ENCODE peak calls at places on chromosomes 7 and 10, in seven cellular contexts. E is mesenchymal stem cell, B is IMR-90, X is mesendoderm, D is H1, R is H9, I is neuronal stem cell. C is an unnamed sample.

GRCh38 chr7:140060788-140061606 is 1.8 kb downstream of the PARP12 start:
- DNase-seq in D (peak; percentile 41), R (no peak), X (no peak), B (peak; percentile 75), E (peak; percentile 38), I (no peak), C (no peak)

GRCh38 chr7:96547371-96547811 is 162.3 kb downstream of the SEM1 start:
- DNase-seq in I (no peak), D (no peak), B (no peak), E (no peak), X (no peak), R (no peak), C (peak; percentile 71)

GRCh38 chr7:26213821-26214515 is 12.4 kb downstream of the CBX3 start:
- DNase-seq in R (no peak), I (no peak), E (no peak), D (no peak), X (no peak), B (no peak), C (no peak)

GRCh38 chr10:1057106-1057657 is 997 bp downstream of the WDR37 start:
- DNase-seq in E (peak; percentile 50), X (peak; percentile 35), I (no peak), D (no peak), R (no peak), B (no peak), C (no peak)

GRCh38 chr7:1741751-1742554 is 71.9 kb downstream of the ELFN1 start:
- DNase-seq in B (no peak), D (no peak), I (no peak), X (no peak), R (no peak), E (no peak), C (no peak)

GRCh38 chr7:88377421-88377820 is 70.7 kb upstream of the STEAP4 start:
- DNase-seq in D (no peak), X (peak; percentile 93), B (no peak), I (peak; percentile 3), R (peak; percentile 74), E (no peak), C (peak; percentile 70)

GRCh38 chr10:24952146-24952700 is at the start of gene PRTFDC1:
- DNase-seq in B (no peak), E (peak; percentile 39), R (peak; percentile 55), I (peak; percentile 48), X (peak; percentile 74), D (peak; percentile 83), C (no peak)

GRCh38 chr7:42226354-42226941 is 10.6 kb downstream of the GLI3 start:
- DNase-seq in E (no peak), I (no peak), R (no peak), D (no peak), X (peak; percentile 40), B (no peak), C (no peak)

GRCh38 chr10:63633677-63634487 is 112.7 kb downstream of the REEP3 start:
- DNase-seq in D (no peak), E (peak; percentile 48), B (peak; percentile 52), X (peak; percentile 74), R (no peak), I (no peak), C (peak; percentile 40)

GRCh38 chr7:7183833-7184463 is 1.6 kb downstream of the C1GALT1 start:
- DNase-seq in R (no peak), E (peak; percentile 14), B (no peak), D (no peak), I (no peak), X (no peak), C (no peak)

GRCh38 chr10:123741146-123741545 is 75.0 kb downstream of the GPR26 start:
- DNase-seq in D (no peak), R (no peak), B (no peak), X (no peak), E (no peak), I (no peak), C (peak; percentile 13)

GRCh38 chr7:149635561-149636329 is 137.6 kb downstream of the ZNF467 start:
- DNase-seq in E (no peak), D (peak; percentile 86), X (peak; percentile 94), B (no peak), I (no peak), R (peak; percentile 92), C (no peak)

GRCh38 chr7:111718886-111719285 is 156.6 kb upstream of the IMMP2L start:
- DNase-seq in D (no peak), B (no peak), R (no peak), E (no peak), X (no peak), I (no peak), C (no peak)

GRCh38 chr10:49115796-49116508 is 630 bp upstream of the VSTM4 start:
- DNase-seq in X (no peak), B (no peak), I (no peak), D (no peak), R (peak; percentile 36), E (no peak), C (no peak)

GRCh38 chr10:130455791-130456190 is 319.6 kb downstream of the GLRX3 start:
- DNase-seq in R (peak; percentile 4), I (no peak), B (no peak), E (no peak), X (no peak), D (peak; percentile 14), C (no peak)

GRCh38 chr7:112495820-112496462 is 15.2 kb downstream of the LSMEM1 start:
- DNase-seq in D (no peak), I (peak; percentile 31), E (peak; percentile 74), R (peak; percentile 60), B (peak; percentile 64), X (peak; percentile 84), C (peak; percentile 63)

DNA sequence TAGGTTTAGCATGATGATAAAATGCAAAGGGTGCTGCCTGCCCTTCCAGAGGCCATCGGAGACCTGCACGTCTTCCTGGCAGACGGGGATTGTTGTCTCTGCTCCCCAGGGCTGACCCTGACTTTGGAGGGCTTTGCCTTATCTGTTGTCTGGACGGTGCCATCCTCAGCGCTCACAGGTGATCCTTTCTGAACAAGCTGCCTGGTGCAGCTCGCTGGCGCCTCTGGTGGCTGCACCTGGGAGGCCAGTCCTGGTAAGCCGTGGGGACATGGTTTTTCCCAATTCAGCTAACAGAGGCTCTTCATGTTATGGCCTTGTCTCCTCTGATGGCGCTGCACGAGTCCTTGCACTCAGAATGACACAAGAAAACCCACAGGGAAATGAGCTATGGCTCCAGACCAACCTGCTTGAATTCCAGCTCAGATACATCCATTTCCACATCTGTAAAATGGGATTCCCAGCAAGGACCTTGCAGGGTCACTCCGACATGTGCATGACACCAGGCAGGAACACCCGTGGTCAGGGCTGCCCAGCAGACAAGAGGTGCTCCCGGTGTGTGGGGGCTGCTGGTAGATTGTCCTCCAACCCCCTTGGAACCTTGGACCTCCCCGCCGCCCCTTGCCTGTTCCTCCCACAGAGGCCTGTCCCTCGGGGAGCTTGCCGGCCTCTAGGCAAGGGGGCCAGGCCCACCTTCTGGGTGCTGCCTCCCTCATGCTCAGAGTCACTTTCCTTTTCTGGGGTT is 50.4 kb upstream of the SHH start:
- DNase-seq in X (no peak), I (no peak), E (no peak), R (peak; percentile 12), B (no peak), D (peak; percentile 48), C (no peak)
- H3K4me1 ChIP-seq in X (no peaks in the 10 kb centered on the region), I (no peaks in the 10 kb centered on the region), E (peaks cover 13% of the 10 kb centered on the region), R (no peaks in the 10 kb centered on the region), B (peaks cover 5% of the 10 kb centered on the region), D (no peaks in the 10 kb centered on the region), C (no peaks in the 10 kb centered on the region)

DNA sequence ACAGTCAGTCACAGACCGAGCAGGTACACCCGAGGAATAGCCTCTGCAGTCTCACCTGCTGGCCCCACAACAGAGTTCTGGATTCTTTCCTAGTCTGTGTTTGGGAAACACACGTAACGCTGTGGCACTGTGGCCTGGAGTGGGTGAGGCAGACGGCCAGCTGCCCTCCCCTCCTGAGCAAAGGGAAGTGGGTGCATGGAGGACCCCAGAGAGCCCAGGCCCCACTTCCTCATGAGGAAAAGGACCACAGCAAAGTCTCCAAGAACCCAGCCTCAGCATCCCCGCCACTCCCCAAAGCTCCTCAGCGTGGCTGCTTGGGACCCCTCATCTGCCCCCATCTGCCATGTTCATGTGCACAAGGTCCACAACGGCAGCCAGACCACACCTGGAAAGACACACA is 530.2 kb downstream of the PTPRN2 start:
- DNase-seq in B (no peak), D (no peak), I (no peak), E (no peak), R (no peak), X (no peak), C (no peak)
- H4K8ac ChIP-seq in B (no peak overlapping the region), D (no peak overlapping the region), I (no peak overlapping the region), E (no peak overlapping the region), R (no peak overlapping the region), X (no peak overlapping the region), C (no peak overlapping the region)

GRCh38 chr7:92641921-92642511 is 51.8 kb upstream of the FAM133B start:
- DNase-seq in E (peak; percentile 75), D (no peak), I (no peak), X (no peak), R (no peak), B (peak; percentile 86), C (peak; percentile 14)

GRCh38 chr7:92636018-92636560 is 45.9 kb upstream of the FAM133B start:
- DNase-seq in R (no peak), B (peak; percentile 44), X (no peak), I (no peak), D (no peak), E (no peak), C (no peak)

GRCh38 chr7:92643821-92644220 is 53.6 kb upstream of the FAM133B start:
- DNase-seq in B (no peak), D (no peak), E (no peak), R (no peak), X (no peak), I (no peak), C (no peak)

GRCh38 chr7:92639213-92639896 is 49.2 kb upstream of the FAM133B start:
- DNase-seq in X (no peak), B (no peak), D (no peak), I (no peak), E (no peak), R (no peak), C (no peak)

GRCh38 chr7:92639956-92640355 is 49.8 kb upstream of the FAM133B start:
- DNase-seq in X (no peak), D (no peak), I (no peak), B (no peak), E (no peak), R (no peak), C (no peak)
- H2BK5ac ChIP-seq in X (no peak overlapping the region), D (no peak overlapping the region), I (no peak overlapping the region), B (no peak overlapping the region), E (no peak overlapping the region), R (no peak overlapping the region), C (no peak overlapping the region)

GRCh38 chr10:6204063-6204340 is 1.3 kb downstream of the PFKFB3 start:
- DNase-seq in D (peak; percentile 71), I (peak; percentile 18), R (peak; percentile 47), E (peak; percentile 47), B (no peak), X (peak; percentile 40), C (peak; percentile 27)
- H3K4me1 ChIP-seq in D (peaks cover 6% of the 10 kb centered on the region), I (peaks cover 23% of the 10 kb centered on the region), R (no peaks in the 10 kb centered on the region), E (peaks cover 34% of the 10 kb centered on the region), B (peaks cover 19% of the 10 kb centered on the region), X (peaks cover 6% of the 10 kb centered on the region), C (peaks cover 13% of the 10 kb centered on the region)